ENCODE peak calls at places on chromosomes 1 and 21, in five cellular contexts. E is heart left ventricle; Z is PC-9; P is neural progenitor cell; V is CD4-positive, alpha-beta memory T cell. M is an unnamed sample.

GRCh38 chr1:198523183-198523942 is 17.1 kb downstream of the ATP6V1G3 start:
- DNase-seq in E (no peak), Z (no peak), P (no peak), V (no peak), M (peak; percentile 84)

GRCh38 chr1:86750076-86750475 is 45.7 kb downstream of the SH3GLB1 start:
- DNase-seq in E (no peak), Z (no peak), P (no peak), V (no peak), M (no peak)

GRCh38 chr1:2447274-2448097 is 28.6 kb upstream of the PLCH2 start:
- DNase-seq in E (no peak), Z (no peak), P (no peak), V (no peak), M (no peak)

GRCh38 chr1:224054012-224054411 is 59.9 kb upstream of the FBXO28 start:
- DNase-seq in E (no peak), Z (no peak), P (no peak), V (no peak), M (no peak)

GRCh38 chr1:51284487-51284954 is 45.8 kb downstream of the TTC39A start:
- DNase-seq in E (peak; percentile 42), Z (no peak), P (peak; percentile 40), V (no peak), M (no peak)

GRCh38 chr1:100631015-100631521 is 88.5 kb upstream of the VCAM1 start:
- DNase-seq in E (peak; percentile 37), Z (peak; percentile 91), P (no peak), V (no peak), M (no peak)

GRCh38 chr21:36355868-36356267 is 29.3 kb upstream of the CHAF1B start:
- DNase-seq in E (no peak), Z (no peak), P (no peak), V (no peak), M (no peak)

GRCh38 chr1:209012443-209013196 is 570.9 kb upstream of the CAMK1G start:
- DNase-seq in E (no peak), Z (no peak), P (no peak), V (no peak), M (no peak)

GRCh38 chr1:161487483-161487827 is 17.8 kb upstream of the FCGR2A start:
- DNase-seq in E (peak; percentile 47), Z (peak; percentile 39), P (no peak), V (no peak), M (no peak)

GRCh38 chr1:33260435-33260980 is 4.2 kb downstream of the ZNF362 start:
- DNase-seq in E (no peak), Z (no peak), P (no peak), V (no peak), M (no peak)

GRCh38 chr21:44905725-44906084 is 15.0 kb downstream of the ITGB2 start:
- DNase-seq in E (no peak), Z (no peak), P (no peak), V (no peak), M (no peak)

GRCh38 chr1:225299624-225300023 is 128.2 kb downstream of the LBR start:
- DNase-seq in E (no peak), Z (no peak), P (no peak), V (no peak), M (no peak)

GRCh38 chr21:35989185-35989735 is 71.1 kb downstream of the SETD4 start:
- DNase-seq in E (no peak), Z (no peak), P (no peak), V (no peak), M (no peak)

GRCh38 chr21:34367320-34367935 is 3.6 kb downstream of the KCNE2 start:
- DNase-seq in E (no peak), Z (peak; percentile 80), P (peak; percentile 70), V (peak; percentile 53), M (peak; percentile 83)

GRCh38 chr21:27365394-27365793 is 398.5 kb upstream of the ADAMTS5 start:
- DNase-seq in E (no peak), Z (no peak), P (no peak), V (no peak), M (no peak)

GRCh38 chr1:201260236-201260591 is 23.1 kb upstream of the PKP1 start:
- DNase-seq in E (peak; percentile 27), Z (no peak), P (no peak), V (no peak), M (no peak)

GRCh38 chr1:197868751-197869501 is 33.5 kb upstream of the C1orf53 start:
- DNase-seq in E (no peak), Z (peak; percentile 38), P (peak; percentile 76), V (peak; percentile 47), M (peak; percentile 80)

GRCh38 chr1:235601087-235601486 is 48.5 kb downstream of the GNG4 start:
- DNase-seq in E (no peak), Z (no peak), P (peak; percentile 60), V (no peak), M (peak; percentile 72)

GRCh38 chr1:83693409-83694126 is 305.4 kb downstream of the TTLL7 start:
- DNase-seq in E (no peak), Z (peak; percentile 2), P (peak; percentile 77), V (no peak), M (no peak)

GRCh38 chr1:65431111-65431705 is 10.7 kb downstream of the LEPR start:
- DNase-seq in E (no peak), Z (no peak), P (peak; percentile 44), V (no peak), M (peak; percentile 78)

GRCh38 chr1:31507676-31508530 is 68.4 kb upstream of the TINAGL1 start:
- DNase-seq in E (no peak), Z (peak; percentile 22), P (no peak), V (no peak), M (no peak)
- H3K36me3 ChIP-seq in E (no peaks in the 10 kb centered on the region), Z (no peaks in the 10 kb centered on the region), P (no peaks in the 10 kb centered on the region), V (no peaks in the 10 kb centered on the region), M (no peaks in the 10 kb centered on the region)

DNA sequence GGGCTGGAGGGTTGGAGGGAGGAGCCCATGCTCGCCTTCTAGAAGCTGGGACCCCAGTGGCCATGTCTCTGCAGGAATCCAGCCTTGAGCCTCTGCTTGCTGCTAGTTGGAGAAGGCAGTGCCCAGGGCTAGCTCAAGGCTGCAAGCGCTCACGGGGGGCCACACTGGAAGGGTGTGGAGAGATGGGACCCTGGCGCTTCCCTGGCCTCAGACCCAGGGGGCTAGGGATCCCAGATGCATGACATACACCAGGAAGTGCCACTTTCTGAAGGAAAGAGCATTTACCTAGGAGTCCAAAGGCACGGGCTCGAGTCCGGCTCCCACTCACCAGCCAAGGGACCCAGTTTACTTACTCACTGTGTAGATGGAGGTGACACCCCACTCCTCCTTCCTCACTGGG is 32.6 kb downstream of the NENF start:
- DNase-seq in E (no peak), Z (no peak), P (no peak), V (no peak), M (no peak)
- H3K27ac ChIP-seq in E (no peak overlapping the region), Z (no peak overlapping the region), P (no peak overlapping the region), V (no peak overlapping the region), M (no peak overlapping the region)

GRCh38 chr1:46691997-46692790 is 20.5 kb downstream of the TEX38 start:
- DNase-seq in E (no peak), Z (no peak), P (no peak), V (no peak), M (no peak)
- H3K36me3 ChIP-seq in E (peaks cover 78% of the 10 kb centered on the region), Z (peaks cover 50% of the 10 kb centered on the region), P (peaks cover 3% of the 10 kb centered on the region), V (peaks cover 73% of the 10 kb centered on the region), M (peaks cover 62% of the 10 kb centered on the region)

GRCh38 chr1:204509186-204509635 is 7.0 kb upstream of the MDM4 start:
- DNase-seq in E (no peak), Z (no peak), P (no peak), V (no peak), M (no peak)
- H3K27ac ChIP-seq in E (no peak overlapping the region), Z (peak overlapping the region; percentile 93), P (no peak overlapping the region), V (no peak overlapping the region), M (no peak overlapping the region)

GRCh38 chr1:16253332-16253922 is 16.4 kb upstream of the CPLANE2 start:
- DNase-seq in E (no peak), Z (no peak), P (no peak), V (no peak), M (no peak)
- H3K36me3 ChIP-seq in E (peaks cover 60% of the 10 kb centered on the region), Z (no peaks in the 10 kb centered on the region), P (peaks cover 3% of the 10 kb centered on the region), V (peaks cover 45% of the 10 kb centered on the region), M (peaks cover 9% of the 10 kb centered on the region)

GRCh38 chr1:216186816-216187215 is 236.4 kb downstream of the USH2A start:
- DNase-seq in E (no peak), Z (no peak), P (no peak), V (no peak), M (peak; percentile 36)

GRCh38 chr1:216193839-216194443 is 229.3 kb downstream of the USH2A start:
- DNase-seq in E (no peak), Z (no peak), P (no peak), V (no peak), M (peak; percentile 53)

GRCh38 chr1:216194721-216195120 is 228.5 kb downstream of the USH2A start:
- DNase-seq in E (no peak), Z (no peak), P (no peak), V (no peak), M (no peak)

GRCh38 chr1:216186131-216186530 is 237.1 kb downstream of the USH2A start:
- DNase-seq in E (no peak), Z (no peak), P (no peak), V (no peak), M (no peak)

GRCh38 chr1:216190438-216190837 is 232.8 kb downstream of the USH2A start:
- DNase-seq in E (no peak), Z (no peak), P (no peak), V (no peak), M (no peak)
- H3K27ac ChIP-seq in E (no peak overlapping the region), Z (no peak overlapping the region), P (no peak overlapping the region), V (no peak overlapping the region), M (no peak overlapping the region)

GRCh38 chr1:5739561-5740078 is 252.6 kb downstream of the NPHP4 start:
- DNase-seq in E (no peak), Z (no peak), P (no peak), V (no peak), M (no peak)
- H3K36me3 ChIP-seq in E (no peaks in the 10 kb centered on the region), Z (no peaks in the 10 kb centered on the region), P (no peaks in the 10 kb centered on the region), V (no peaks in the 10 kb centered on the region), M (no peaks in the 10 kb centered on the region)